ENCODE peak calls at places on chromosomes 11 and 22, in eight cellular contexts. One of them, this sample, is unnamed.

GRCh38 chr11:59667812-59668187 is 1.0 kb downstream of the PATL1 start:
- DNase-seq in CD4-positive, alpha-beta T cell: no peak
- DNase-seq in stimulated activated naive CD4-positive, alpha-beta T cell: no peak
- DNase-seq in naive thymus-derived CD4-positive, alpha-beta T cell: no peak
- DNase-seq in activated T-cell treated with anti-CD3 and anti-CD28 coated beads, Interleukin-2, amount 50 U/mL, for 24 hours: no peak
- DNase-seq in amniotic stem cell: no peak
- DNase-seq in myocyte: no peak
- DNase-seq in activated effector memory CD4-positive, alpha-beta T cell treated with anti-CD3 and anti-CD28 coated beads, Interleukin-2, amount 50 U/mL, for 16 hours: no peak
- DNase-seq in this sample: no peak

GRCh38 chr11:129374081-129374992 is 1.3 kb upstream of the BARX2 start:
- DNase-seq in CD4-positive, alpha-beta T cell: no peak
- DNase-seq in stimulated activated naive CD4-positive, alpha-beta T cell: no peak
- DNase-seq in naive thymus-derived CD4-positive, alpha-beta T cell: no peak
- DNase-seq in activated T-cell treated with anti-CD3 and anti-CD28 coated beads, Interleukin-2, amount 50 U/mL, for 24 hours: peak; percentile 37
- DNase-seq in amniotic stem cell: no peak
- DNase-seq in myocyte: no peak
- DNase-seq in activated effector memory CD4-positive, alpha-beta T cell treated with anti-CD3 and anti-CD28 coated beads, Interleukin-2, amount 50 U/mL, for 16 hours: no peak
- DNase-seq in this sample: no peak

GRCh38 chr11:63622318-63622717 is 8.1 kb upstream of the PLAAT3 start:
- DNase-seq in CD4-positive, alpha-beta T cell: no peak
- DNase-seq in stimulated activated naive CD4-positive, alpha-beta T cell: no peak
- DNase-seq in naive thymus-derived CD4-positive, alpha-beta T cell: no peak
- DNase-seq in activated T-cell treated with anti-CD3 and anti-CD28 coated beads, Interleukin-2, amount 50 U/mL, for 24 hours: no peak
- DNase-seq in amniotic stem cell: no peak
- DNase-seq in myocyte: no peak
- DNase-seq in activated effector memory CD4-positive, alpha-beta T cell treated with anti-CD3 and anti-CD28 coated beads, Interleukin-2, amount 50 U/mL, for 16 hours: no peak
- DNase-seq in this sample: no peak

GRCh38 chr11:28838741-28839140 is 730.6 kb downstream of the METTL15 start:
- DNase-seq in CD4-positive, alpha-beta T cell: no peak
- DNase-seq in stimulated activated naive CD4-positive, alpha-beta T cell: no peak
- DNase-seq in naive thymus-derived CD4-positive, alpha-beta T cell: no peak
- DNase-seq in activated T-cell treated with anti-CD3 and anti-CD28 coated beads, Interleukin-2, amount 50 U/mL, for 24 hours: no peak
- DNase-seq in amniotic stem cell: no peak
- DNase-seq in myocyte: no peak
- DNase-seq in activated effector memory CD4-positive, alpha-beta T cell treated with anti-CD3 and anti-CD28 coated beads, Interleukin-2, amount 50 U/mL, for 16 hours: no peak
- DNase-seq in this sample: no peak

GRCh38 chr11:70399681-70400112 is 1.4 kb downstream of the CTTN start:
- DNase-seq in CD4-positive, alpha-beta T cell: no peak
- DNase-seq in stimulated activated naive CD4-positive, alpha-beta T cell: no peak
- DNase-seq in naive thymus-derived CD4-positive, alpha-beta T cell: no peak
- DNase-seq in activated T-cell treated with anti-CD3 and anti-CD28 coated beads, Interleukin-2, amount 50 U/mL, for 24 hours: no peak
- DNase-seq in amniotic stem cell: peak; percentile 92
- DNase-seq in myocyte: peak; percentile 92
- DNase-seq in activated effector memory CD4-positive, alpha-beta T cell treated with anti-CD3 and anti-CD28 coated beads, Interleukin-2, amount 50 U/mL, for 16 hours: no peak
- DNase-seq in this sample: peak; percentile 87

GRCh38 chr11:117419136-117419914 is 91.7 kb downstream of the CEP164 start:
- DNase-seq in CD4-positive, alpha-beta T cell: no peak
- DNase-seq in stimulated activated naive CD4-positive, alpha-beta T cell: no peak
- DNase-seq in naive thymus-derived CD4-positive, alpha-beta T cell: no peak
- DNase-seq in activated T-cell treated with anti-CD3 and anti-CD28 coated beads, Interleukin-2, amount 50 U/mL, for 24 hours: peak; percentile 23
- DNase-seq in amniotic stem cell: no peak
- DNase-seq in myocyte: peak; percentile 4
- DNase-seq in activated effector memory CD4-positive, alpha-beta T cell treated with anti-CD3 and anti-CD28 coated beads, Interleukin-2, amount 50 U/mL, for 16 hours: peak; percentile 48
- DNase-seq in this sample: no peak

GRCh38 chr22:30674482-30674881 is 6.8 kb upstream of the DUSP18 start:
- DNase-seq in CD4-positive, alpha-beta T cell: no peak
- DNase-seq in stimulated activated naive CD4-positive, alpha-beta T cell: no peak
- DNase-seq in naive thymus-derived CD4-positive, alpha-beta T cell: no peak
- DNase-seq in activated T-cell treated with anti-CD3 and anti-CD28 coated beads, Interleukin-2, amount 50 U/mL, for 24 hours: no peak
- DNase-seq in amniotic stem cell: no peak
- DNase-seq in myocyte: no peak
- DNase-seq in activated effector memory CD4-positive, alpha-beta T cell treated with anti-CD3 and anti-CD28 coated beads, Interleukin-2, amount 50 U/mL, for 16 hours: no peak
- DNase-seq in this sample: no peak

GRCh38 chr11:106399075-106399500 is 321.6 kb downstream of the AASDHPPT start:
- DNase-seq in CD4-positive, alpha-beta T cell: no peak
- DNase-seq in stimulated activated naive CD4-positive, alpha-beta T cell: no peak
- DNase-seq in naive thymus-derived CD4-positive, alpha-beta T cell: no peak
- DNase-seq in activated T-cell treated with anti-CD3 and anti-CD28 coated beads, Interleukin-2, amount 50 U/mL, for 24 hours: no peak
- DNase-seq in amniotic stem cell: peak; percentile 91
- DNase-seq in myocyte: peak; percentile 80
- DNase-seq in activated effector memory CD4-positive, alpha-beta T cell treated with anti-CD3 and anti-CD28 coated beads, Interleukin-2, amount 50 U/mL, for 16 hours: no peak
- DNase-seq in this sample: peak; percentile 97

GRCh38 chr11:15976433-15977045 is 379.8 kb downstream of the SOX6 start:
- DNase-seq in CD4-positive, alpha-beta T cell: no peak
- DNase-seq in stimulated activated naive CD4-positive, alpha-beta T cell: no peak
- DNase-seq in naive thymus-derived CD4-positive, alpha-beta T cell: no peak
- DNase-seq in activated T-cell treated with anti-CD3 and anti-CD28 coated beads, Interleukin-2, amount 50 U/mL, for 24 hours: no peak
- DNase-seq in amniotic stem cell: no peak
- DNase-seq in myocyte: no peak
- DNase-seq in activated effector memory CD4-positive, alpha-beta T cell treated with anti-CD3 and anti-CD28 coated beads, Interleukin-2, amount 50 U/mL, for 16 hours: no peak
- DNase-seq in this sample: no peak

GRCh38 chr11:56783448-56784041 is 35.0 kb upstream of the OR9G4 start:
- DNase-seq in CD4-positive, alpha-beta T cell: no peak
- DNase-seq in stimulated activated naive CD4-positive, alpha-beta T cell: no peak
- DNase-seq in naive thymus-derived CD4-positive, alpha-beta T cell: no peak
- DNase-seq in activated T-cell treated with anti-CD3 and anti-CD28 coated beads, Interleukin-2, amount 50 U/mL, for 24 hours: no peak
- DNase-seq in amniotic stem cell: peak; percentile 24
- DNase-seq in myocyte: peak; percentile 59
- DNase-seq in activated effector memory CD4-positive, alpha-beta T cell treated with anti-CD3 and anti-CD28 coated beads, Interleukin-2, amount 50 U/mL, for 16 hours: no peak
- DNase-seq in this sample: peak; percentile 11